ENCODE peak calls at places on chromosomes 5 and 9, in ten cellular contexts. M, P, S, L, A, G, Q, U, D and K are unnamed samples.
A peak's percentile ranks its signal among the peaks of the same experiment; 100 is the strongest.

GRCh38 chr9:12818431-12819000 is 43.7 kb downstream of the LURAP1L start:
- DNase-seq in M (peak; percentile 49), P (no peak), S (no peak), L (peak; percentile 58), A (no peak), G (peak; percentile 93), Q (no peak), U (no peak), D (no peak), K (peak; percentile 46)

GRCh38 chr5:56054651-56055050 is 59.9 kb upstream of the IL6ST start:
- DNase-seq in M (no peak), P (no peak), S (no peak), L (no peak), A (no peak), G (peak; percentile 66), Q (no peak), U (no peak), D (no peak), K (peak; percentile 79)

GRCh38 chr9:33445941-33446506 is 1.4 kb downstream of the AQP3 start:
- DNase-seq in M (no peak), P (no peak), S (no peak), L (no peak), A (no peak), G (no peak), Q (no peak), U (no peak), D (no peak), K (no peak)

GRCh38 chr9:115291841-115292240 is 173.9 kb upstream of the TNC start:
- DNase-seq in M (peak; percentile 22), P (no peak), S (no peak), L (no peak), A (no peak), G (peak; percentile 37), Q (no peak), U (no peak), D (no peak), K (no peak)

GRCh38 chr9:135101068-135101410 is 13.6 kb downstream of the OLFM1 start:
- DNase-seq in M (no peak), P (no peak), S (no peak), L (no peak), A (no peak), G (no peak), Q (no peak), U (no peak), D (no peak), K (no peak)

GRCh38 chr9:93253633-93254032 is 69.7 kb downstream of the WNK2 start:
- DNase-seq in M (no peak), P (no peak), S (no peak), L (no peak), A (no peak), G (no peak), Q (no peak), U (no peak), D (no peak), K (no peak)

GRCh38 chr9:36928670-36929349 is 105.3 kb downstream of the PAX5 start:
- DNase-seq in M (peak; percentile 59), P (peak; percentile 93), S (peak; percentile 35), L (peak; percentile 41), A (no peak), G (peak; percentile 40), Q (no peak), U (no peak), D (no peak), K (peak; percentile 90)

GRCh38 chr9:110578896-110579752 is at the start of gene SVEP1:
- DNase-seq in M (peak; percentile 68), P (peak; percentile 44), S (no peak), L (peak; percentile 14), A (peak; percentile 45), G (peak; percentile 69), Q (no peak), U (peak; percentile 76), D (peak; percentile 71), K (no peak)

GRCh38 chr5:177355868-177356168 is 1.9 kb upstream of the RGS14 start:
- DNase-seq in M (no peak), P (no peak), S (no peak), L (no peak), A (no peak), G (no peak), Q (no peak), U (no peak), D (no peak), K (no peak)